ENCODE peak calls at places on chromosomes 12 and 14, in ten cellular contexts. F, H, K, M, D, Y, E, O, P and Q are unnamed samples. For H3K4me1, the result is how much of the 10 kb centered on the place peaks cover.

GRCh38 chr12:78530065-78530765 is 334.4 kb upstream of the SYT1 start:
- DNase-seq in F (no peak), H (no peak), K (peak), M (peak), D (no peak), Y (peak), E (no peak), O (no peak), P (no peak), Q (no peak)

GRCh38 chr14:33774866-33775519 is 175.9 kb downstream of the EGLN3 start:
- DNase-seq in F (no peak), H (no peak), K (no peak), M (no peak), D (no peak), Y (no peak), E (no peak), O (no peak), P (no peak), Q (no peak)

GRCh38 chr14:43479751-43480150 is 1027.3 kb downstream of the FSCB start:
- DNase-seq in F (no peak), H (no peak), K (no peak), M (no peak), D (no peak), Y (no peak), E (no peak), O (no peak), P (no peak), Q (no peak)

GRCh38 chr14:24255931-24256696 is 6.9 kb downstream of the TGM1 start:
- DNase-seq in F (no peak), H (no peak), K (no peak), M (no peak), D (no peak), Y (no peak), E (no peak), O (no peak), P (no peak), Q (no peak)

GRCh38 chr14:41668346-41668745 is 61.7 kb downstream of the LRFN5 start:
- DNase-seq in F (no peak), H (no peak), K (peak), M (no peak), D (no peak), Y (peak), E (no peak), O (no peak), P (no peak), Q (no peak)

GRCh38 chr12:27142102-27142721 is 59.8 kb upstream of the C12orf71 start:
- DNase-seq in F (peak), H (peak), K (peak), M (peak), D (peak), Y (peak), E (peak), O (peak), P (no peak), Q (peak)

GRCh38 chr14:91963465-91963864 is 16.0 kb upstream of the FBLN5 start:
- DNase-seq in F (no peak), H (no peak), K (peak), M (no peak), D (no peak), Y (no peak), E (no peak), O (no peak), P (no peak), Q (no peak)

GRCh38 chr12:108094250-108094649 is 34.8 kb upstream of the WSCD2 start:
- DNase-seq in F (no peak), H (no peak), K (no peak), M (no peak), D (no peak), Y (no peak), E (no peak), O (no peak), P (no peak), Q (no peak)

GRCh38 chr14:20624495-20625070 is 16.9 kb downstream of the OR6S1 start:
- DNase-seq in F (peak), H (no peak), K (peak), M (peak), D (peak), Y (peak), E (no peak), O (peak), P (peak), Q (peak)

GRCh38 chr12:105393586-105393985 is 63.1 kb downstream of the C12orf75 start:
- DNase-seq in F (no peak), H (no peak), K (peak), M (no peak), D (no peak), Y (peak), E (no peak), O (no peak), P (no peak), Q (no peak)

GRCh38 chr14:81315344-81315743 is 84.8 kb downstream of the STON2 start:
- DNase-seq in F (no peak), H (no peak), K (no peak), M (no peak), D (no peak), Y (peak), E (no peak), O (no peak), P (no peak), Q (no peak)

GRCh38 chr12:50458606-50459005 is 46.2 kb upstream of the DIP2B start:
- DNase-seq in F (no peak), H (no peak), K (peak), M (no peak), D (no peak), Y (peak), E (no peak), O (no peak), P (no peak), Q (no peak)

GRCh38 chr12:48419409-48419935 is 52.9 kb upstream of the ANP32D start:
- DNase-seq in F (no peak), H (no peak), K (no peak), M (no peak), D (no peak), Y (no peak), E (no peak), O (no peak), P (no peak), Q (no peak)

GRCh38 chr12:48422060-48422459 is 50.3 kb upstream of the ANP32D start:
- DNase-seq in F (no peak), H (no peak), K (peak), M (no peak), D (no peak), Y (peak), E (no peak), O (no peak), P (no peak), Q (no peak)

GRCh38 chr12:48424644-48425043 is 47.7 kb upstream of the ANP32D start:
- DNase-seq in F (no peak), H (no peak), K (no peak), M (no peak), D (no peak), Y (no peak), E (no peak), O (no peak), P (no peak), Q (no peak)

GRCh38 chr12:48420031-48420775 is 52.2 kb upstream of the ANP32D start:
- DNase-seq in F (no peak), H (no peak), K (peak), M (no peak), D (no peak), Y (peak), E (no peak), O (no peak), P (no peak), Q (no peak)

DNA sequence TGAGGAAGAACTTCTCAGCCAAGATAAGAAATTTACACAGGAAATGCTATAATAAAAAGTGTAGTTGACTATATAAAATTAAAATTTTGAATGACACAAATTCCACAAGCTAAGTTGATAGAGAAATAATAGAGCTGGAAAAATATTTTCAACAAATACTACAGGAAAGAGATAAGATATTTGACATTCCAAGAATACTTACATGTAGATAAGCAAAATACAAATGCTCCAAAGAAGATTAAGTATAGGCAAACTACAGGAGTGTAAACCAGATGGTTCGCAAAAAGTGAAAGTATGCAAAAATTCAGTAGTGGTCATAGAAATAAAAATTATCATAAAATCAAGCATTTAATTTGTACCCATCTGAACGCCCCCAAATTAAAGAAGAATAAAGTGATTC is 49.2 kb upstream of the ANP32D start:
- DNase-seq in F (no peak), H (no peak), K (peak), M (no peak), D (no peak), Y (no peak), E (no peak), O (no peak), P (no peak), Q (no peak)
- H3K4me3 ChIP-seq in F (no peak), H (no peak), K (no peak), M (no peak), D (no peak), Y (no peak), E (no peak), O (no peak), P (no peak), Q (no peak)

DNA sequence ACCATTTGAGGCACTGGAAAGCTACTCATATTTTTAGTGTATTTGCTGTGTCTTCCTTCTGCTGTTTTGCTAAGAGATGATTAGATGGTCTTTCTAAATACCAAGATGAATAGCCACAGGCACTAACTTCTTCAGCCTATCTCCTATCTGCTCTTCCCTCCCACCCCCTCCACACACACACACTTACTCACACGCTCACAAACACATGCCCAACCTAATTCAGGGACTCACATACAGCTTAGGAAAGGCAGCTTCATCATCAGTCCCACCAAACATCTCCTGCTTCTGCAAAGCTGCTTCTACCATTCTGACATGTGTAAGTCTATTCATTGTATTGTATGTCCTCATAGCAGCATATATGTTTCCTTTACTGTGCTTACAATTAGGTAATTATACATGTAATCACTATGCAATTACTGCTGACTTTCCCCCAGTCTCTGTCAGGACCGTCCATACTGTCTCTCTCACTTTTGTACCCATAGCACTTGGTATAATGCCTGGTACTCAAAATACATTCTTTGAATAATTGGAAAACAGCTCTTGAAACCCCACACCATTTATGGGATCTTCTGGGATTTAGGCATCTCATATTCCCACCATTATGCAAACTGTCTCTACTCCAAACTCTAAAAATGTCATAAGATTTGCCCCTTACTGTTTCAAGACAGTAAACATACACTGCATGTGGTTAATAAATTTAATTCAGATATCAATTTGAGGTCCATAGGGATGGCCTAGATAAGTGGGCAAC is 83.3 kb upstream of the HIF1A start:
- DNase-seq in F (no peak), H (no peak), K (peak), M (no peak), D (no peak), Y (no peak), E (no peak), O (no peak), P (no peak), Q (no peak)
- H3K4me1 ChIP-seq in F (under half), H (under half), K (under half), M (under half), D (under half), Y (under half), E (under half), O (under half), P (under half), Q (under half)

DNA sequence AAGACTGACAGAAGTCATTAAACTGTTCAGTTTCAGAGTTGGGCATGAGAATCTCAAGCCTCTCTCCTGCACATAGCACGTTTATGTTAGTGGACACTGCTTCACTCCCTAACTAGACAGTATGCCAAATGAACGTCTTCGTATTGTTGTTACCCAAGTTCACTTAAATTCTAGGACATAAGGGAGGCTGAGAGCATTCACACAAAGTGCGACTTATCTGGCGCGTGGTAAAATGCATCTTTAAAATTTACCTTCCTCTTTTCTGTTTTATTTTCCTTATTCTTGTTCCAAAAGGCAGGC is 166.3 kb downstream of the AKAP6 start:
- DNase-seq in F (no peak), H (no peak), K (no peak), M (no peak), D (no peak), Y (no peak), E (no peak), O (no peak), P (no peak), Q (no peak)
- H3K4me3 ChIP-seq in F (no peak), H (no peak), K (peak), M (no peak), D (no peak), Y (no peak), E (no peak), O (no peak), P (peak), Q (peak)

DNA sequence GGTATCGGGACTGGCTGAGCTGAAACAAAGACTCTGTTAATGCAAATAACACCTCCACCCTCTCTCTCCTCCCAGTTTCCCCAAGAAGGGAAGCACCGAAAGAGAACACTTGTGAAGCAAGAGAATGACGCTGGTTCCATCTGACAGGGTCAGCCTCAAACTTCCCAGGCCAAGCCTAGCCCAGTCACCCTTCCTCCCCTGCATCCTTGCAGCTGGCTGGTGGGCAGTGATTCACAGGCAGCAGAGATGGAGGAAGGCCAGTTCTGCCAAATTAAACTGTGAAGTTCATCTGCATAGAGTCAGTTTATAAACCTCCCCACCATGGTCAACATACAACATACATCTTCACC is 2.8 kb downstream of the LRRC74A start:
- DNase-seq in F (no peak), H (no peak), K (peak), M (no peak), D (no peak), Y (no peak), E (no peak), O (no peak), P (peak), Q (peak)
- H3K4me1 ChIP-seq in F (under half), H (under half), K (under half), M (under half), D (under half), Y (under half), E (under half), O (under half), P (under half), Q (under half)

DNA sequence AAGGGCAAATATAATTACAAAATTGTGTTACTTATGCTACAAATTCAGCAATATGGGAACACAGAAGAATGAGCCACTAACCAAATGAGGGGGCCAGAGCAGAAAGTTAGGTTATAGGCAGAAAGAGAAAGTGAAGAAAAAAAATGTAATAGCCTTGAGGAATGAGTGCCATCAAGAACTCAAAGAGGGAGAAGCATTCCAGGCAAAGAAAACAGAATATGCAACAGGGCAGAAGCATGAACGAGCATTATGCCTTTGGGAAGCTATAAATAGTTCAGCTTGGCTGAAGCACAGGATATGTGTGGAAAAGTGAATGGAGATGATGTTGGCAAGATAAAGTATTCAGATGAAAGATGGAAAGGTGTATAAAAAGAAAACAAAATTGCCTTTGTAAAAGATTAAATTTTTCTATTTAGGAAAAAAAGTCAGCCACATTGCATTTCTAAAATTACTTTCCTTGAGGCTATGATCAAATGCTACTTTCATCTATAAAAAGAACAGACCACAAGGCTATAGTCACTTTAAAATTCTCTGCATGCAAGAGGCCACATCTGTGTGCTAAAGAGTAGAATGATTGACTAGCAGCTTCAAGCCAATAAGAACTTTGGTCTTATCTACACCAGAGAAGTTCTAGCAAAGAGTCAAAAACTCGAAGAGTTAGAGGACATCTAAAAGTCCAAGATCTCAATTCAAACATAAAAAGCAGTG is 193.6 kb upstream of the GARIN6 start:
- DNase-seq in F (no peak), H (no peak), K (no peak), M (no peak), D (no peak), Y (peak), E (no peak), O (no peak), P (no peak), Q (no peak)
- H3K4me3 ChIP-seq in F (no peak), H (no peak), K (no peak), M (no peak), D (no peak), Y (no peak), E (no peak), O (no peak), P (no peak), Q (no peak)

DNA sequence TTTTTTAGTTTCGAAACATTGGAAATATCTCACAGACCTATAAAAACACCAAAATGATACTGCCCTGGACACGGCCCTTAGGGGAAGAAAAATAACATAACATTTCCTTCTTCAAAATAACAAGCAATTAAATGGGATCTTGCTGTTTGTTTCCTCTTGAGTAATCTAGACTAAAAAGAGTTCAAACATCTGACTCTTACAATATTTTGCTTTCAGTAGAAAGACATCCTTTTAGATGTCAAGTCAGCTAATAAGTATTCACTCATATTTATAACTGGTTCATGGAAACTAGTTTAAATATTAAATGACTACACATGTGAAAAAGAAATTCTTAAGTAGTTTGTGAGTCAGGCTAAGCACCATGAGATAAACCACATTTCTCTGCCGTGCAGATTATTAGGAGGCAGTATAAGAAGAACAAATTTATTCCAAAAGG is 87.4 kb downstream of the EPS8 start:
- DNase-seq in F (no peak), H (no peak), K (peak), M (peak), D (no peak), Y (peak), E (no peak), O (no peak), P (no peak), Q (no peak)
- H3K4me1 ChIP-seq in F (under half), H (under half), K (under half), M (half or more), D (under half), Y (under half), E (under half), O (under half), P (half or more), Q (under half)